ENCODE peak calls at places on chromosomes 16 and 17, in six cellular contexts. U is CD8-positive, alpha-beta memory T cell; Z is activated CD8-positive, alpha-beta memory T cell treated with anti-CD3 and anti-CD28 coated beads, Interleukin-2, amount 50 U/mL, for 48 hours; S is fibroblast of the conjunctiva; P is activated CD4-positive, alpha-beta T cell treated with anti-CD3 and anti-CD28 coated beads, Interleukin-2, amount 50 U/mL, for 1 hour; G is amygdala. F is an unnamed sample.

GRCh38 chr16:4410335-4411075 is 5.9 kb downstream of the CORO7 start:
- DNase-seq in G (peak), S (peak), P (no peak), Z (no peak), U (no peak), F (peak)

GRCh38 chr17:19244796-19245195 is 7.6 kb downstream of the EPN2 start:
- DNase-seq in S (no peak), Z (no peak), G (no peak), P (no peak), U (no peak), F (no peak)

GRCh38 chr17:28908640-28909098 is 5.8 kb upstream of the DHRS13 start:
- DNase-seq in S (peak), G (no peak), Z (no peak), U (no peak), P (no peak), F (no peak)

GRCh38 chr16:15795615-15796014 is 61.2 kb downstream of the MYH11 start:
- DNase-seq in U (no peak), G (no peak), P (no peak), S (no peak), Z (no peak), F (no peak)

GRCh38 chr16:63982156-63982555 is 1139.7 kb downstream of the CDH11 start:
- DNase-seq in Z (no peak), U (no peak), P (no peak), S (no peak), G (no peak), F (no peak)

GRCh38 chr17:60393840-60394529 is 2.1 kb upstream of the USP32 start:
- DNase-seq in S (no peak), Z (no peak), P (no peak), U (no peak), G (no peak), F (no peak)

GRCh38 chr17:77173104-77173503 is 32.3 kb downstream of the SEC14L1 start:
- DNase-seq in P (no peak), S (no peak), U (no peak), Z (no peak), G (no peak), F (no peak)

GRCh38 chr17:71085238-71086033 is 916.1 kb downstream of the KCNJ2 start:
- DNase-seq in S (no peak), U (no peak), P (no peak), G (no peak), Z (no peak), F (no peak)

GRCh38 chr16:66274335-66275110 is 92.0 kb upstream of the CDH5 start:
- DNase-seq in S (peak), G (no peak), P (no peak), U (no peak), Z (peak), F (peak)

GRCh38 chr17:81004336-81005015 is 12.8 kb downstream of the CHMP6 start:
- DNase-seq in S (no peak), U (no peak), P (no peak), Z (peak), G (no peak), F (no peak)

GRCh38 chr17:2057714-2058520 is 3.0 kb downstream of the HIC1 start:
- DNase-seq in S (no peak), G (no peak), P (no peak), U (no peak), Z (no peak), F (no peak)

GRCh38 chr16:88062341-88062861 is 111.2 kb downstream of the BANP start:
- DNase-seq in S (peak), P (no peak), G (no peak), U (no peak), Z (no peak), F (no peak)

GRCh38 chr17:9213311-9213655 is 192.0 kb downstream of the NTN1 start:
- DNase-seq in P (no peak), Z (no peak), S (no peak), U (no peak), G (no peak), F (no peak)

GRCh38 chr17:38732376-38733314 is 2.5 kb downstream of the CISD3 start:
- DNase-seq in G (no peak), Z (no peak), P (no peak), S (no peak), U (no peak), F (no peak)

GRCh38 chr16:84700518-84701277 is 898 bp downstream of the USP10 start:
- DNase-seq in Z (no peak), S (no peak), G (no peak), P (peak), U (no peak), F (no peak)

GRCh38 chr16:11233727-11234376 is 22.2 kb downstream of the SOCS1 start:
- DNase-seq in U (no peak), P (peak), Z (peak), S (no peak), G (no peak), F (no peak)

GRCh38 chr16:17802566-17802965 is 331.8 kb upstream of the XYLT1 start:
- DNase-seq in P (no peak), Z (no peak), G (no peak), U (no peak), S (no peak), F (no peak)

GRCh38 chr16:78538919-78539318 is 439.5 kb downstream of the WWOX start:
- DNase-seq in G (no peak), P (no peak), S (no peak), U (no peak), Z (no peak), F (no peak)

GRCh38 chr17:19317359-19318095 is 45.0 kb downstream of the B9D1 start:
- DNase-seq in S (no peak), U (no peak), Z (no peak), G (peak), P (no peak), F (peak)

GRCh38 chr16:57609541-57610401 is 18.7 kb upstream of the ADGRG1 start:
- DNase-seq in P (peak), U (peak), Z (peak), G (no peak), S (no peak), F (peak)

GRCh38 chr16:49859139-49859947 is 3.4 kb upstream of the ZNF423 start:
- DNase-seq in U (no peak), Z (no peak), G (no peak), S (no peak), P (no peak), F (no peak)

GRCh38 chr17:50303051-50303450 is 28.8 kb downstream of the TMEM92 start:
- DNase-seq in G (no peak), S (no peak), U (no peak), P (no peak), Z (no peak), F (no peak)

GRCh38 chr16:58501242-58502131 is 1.5 kb downstream of the NDRG4 start:
- DNase-seq in P (peak), Z (peak), G (peak), S (no peak), U (no peak), F (no peak)

GRCh38 chr17:19361326-19361725 is 1.2 kb downstream of the B9D1 start:
- DNase-seq in Z (no peak), U (no peak), G (no peak), P (no peak), S (no peak), F (no peak)

GRCh38 chr16:77437859-77438258 is 3.0 kb upstream of the ADAMTS18 start:
- DNase-seq in Z (no peak), S (no peak), G (no peak), U (no peak), P (no peak), F (no peak)

GRCh38 chr16:82701302-82702022 is 74.7 kb downstream of the CDH13 start:
- DNase-seq in G (no peak), Z (no peak), U (no peak), S (no peak), P (no peak), F (no peak)

GRCh38 chr16:88940196-88941050 is 36.6 kb downstream of the CBFA2T3 start:
- DNase-seq in S (no peak), G (no peak), Z (no peak), U (no peak), P (no peak), F (no peak)

GRCh38 chr16:49811630-49812334 is 44.1 kb downstream of the ZNF423 start:
- DNase-seq in P (no peak), S (no peak), U (no peak), Z (no peak), G (peak), F (peak)

GRCh38 chr17:43034623-43035293 is 9.7 kb downstream of the RND2 start:
- DNase-seq in Z (no peak), U (no peak), G (no peak), P (no peak), S (no peak), F (no peak)

GRCh38 chr16:24580665-24581064 is 41.3 kb downstream of the RBBP6 start:
- DNase-seq in P (no peak), Z (no peak), S (peak), U (no peak), G (no peak), F (peak)

F was measured in hippocampal formation.